ENCODE peak calls at places on chromosomes 7 and 10, in five cellular contexts. S is left ventricle myocardium inferior, R is foreskin keratinocyte, D is Panc1, K is Peyer's patch. Y is an unnamed sample.

GRCh38 chr10:79420974-79421688 is 24.3 kb downstream of the ZCCHC24 start:
- DNase-seq in S (peak), R (no peak), D (no peak), K (no peak), Y (no peak)

GRCh38 chr10:11017575-11018425 is at the start of gene CELF2:
- DNase-seq in S (peak), R (peak), D (no peak), K (peak), Y (peak)

GRCh38 chr10:126084369-126084768 is 188.0 kb downstream of the FANK1 start:
- DNase-seq in S (no peak), R (no peak), D (no peak), K (no peak), Y (no peak)

GRCh38 chr10:72736881-72737280 is 44.9 kb downstream of the MCU start:
- DNase-seq in S (no peak), R (no peak), D (no peak), K (no peak), Y (no peak)

GRCh38 chr7:104552102-104552501 is 223.7 kb downstream of the LHFPL3 start:
- DNase-seq in S (peak), R (peak), D (no peak), K (no peak), Y (peak)

GRCh38 chr7:141362580-141363435 is 188.4 kb upstream of the AGK start:
- DNase-seq in S (peak), R (peak), D (no peak), K (no peak), Y (peak)

GRCh38 chr10:97771055-97771811 is 566 bp downstream of the SFRP5 start:
- DNase-seq in S (no peak), R (peak), D (no peak), K (no peak), Y (peak)

GRCh38 chr7:40619647-40620046 is 484.8 kb downstream of the SUGCT start:
- DNase-seq in S (no peak), R (no peak), D (no peak), K (no peak), Y (no peak)

GRCh38 chr10:85667638-85668233 is 698.9 kb downstream of the GRID1 start:
- DNase-seq in S (no peak), R (no peak), D (no peak), K (no peak), Y (no peak)

GRCh38 chr7:119756687-119757086 is 516.3 kb upstream of the KCND2 start:
- DNase-seq in S (no peak), R (no peak), D (no peak), K (no peak), Y (no peak)

GRCh38 chr7:128020161-128020560 is 11.1 kb downstream of the LRRC4 start:
- DNase-seq in S (no peak), R (no peak), D (no peak), K (no peak), Y (no peak)

GRCh38 chr7:80244206-80244956 is 109.8 kb downstream of the GNAI1 start:
- DNase-seq in S (no peak), R (no peak), D (no peak), K (no peak), Y (no peak)

GRCh38 chr7:108329514-108329913 is 126.7 kb downstream of the NRCAM start:
- DNase-seq in S (no peak), R (no peak), D (no peak), K (no peak), Y (no peak)

GRCh38 chr7:81181066-81181465 is 262.2 kb upstream of the SEMA3C start:
- DNase-seq in S (no peak), R (no peak), D (no peak), K (no peak), Y (no peak)

GRCh38 chr10:24320373-24320772 is 111.4 kb downstream of the KIAA1217 start:
- DNase-seq in S (no peak), R (no peak), D (no peak), K (no peak), Y (no peak)

GRCh38 chr7:98869001-98869373 is 827 bp downstream of the TMEM130 start:
- DNase-seq in S (no peak), R (no peak), D (no peak), K (no peak), Y (no peak)

GRCh38 chr10:69318997-69319727 is 40.9 kb downstream of the HK1 start:
- DNase-seq in S (peak), R (peak), D (no peak), K (peak), Y (no peak)

GRCh38 chr7:87213252-87213651 is 6.3 kb downstream of the TMEM243 start:
- DNase-seq in S (no peak), R (no peak), D (no peak), K (no peak), Y (no peak)

GRCh38 chr7:19713676-19714075 is 4.8 kb upstream of the POLR1F start:
- DNase-seq in S (no peak), R (peak), D (peak), K (peak), Y (peak)

GRCh38 chr10:124641282-124642075 is 102.7 kb downstream of the FAM53B start:
- DNase-seq in S (peak), R (peak), D (no peak), K (peak), Y (no peak)

GRCh38 chr10:99674762-99675161 is 15.5 kb downstream of the ENTPD7 start:
- DNase-seq in S (no peak), R (no peak), D (no peak), K (no peak), Y (no peak)

GRCh38 chr10:75261813-75262725 is 26.3 kb upstream of the COMTD1 start:
- DNase-seq in S (no peak), R (no peak), D (no peak), K (no peak), Y (peak)

GRCh38 chr10:115082521-115082920 is 10.6 kb upstream of the ATRNL1 start:
- DNase-seq in S (no peak), R (peak), D (no peak), K (no peak), Y (no peak)

GRCh38 chr10:32893431-32893830 is 64.6 kb downstream of the ITGB1 start:
- DNase-seq in S (no peak), R (no peak), D (no peak), K (no peak), Y (no peak)
- TF ChIP-seq CTCF in S (no peak), R (peak), D (peak), K (no peak), Y (no peak)

GRCh38 chr10:81848931-81849330 is 26.1 kb upstream of the NRG3 start:
- DNase-seq in S (no peak), R (no peak), D (no peak), K (no peak), Y (no peak)
- H3K27ac ChIP-seq in S (no peak), R (no peak), D (no peak), K (no peak), Y (no peak)

GRCh38 chr10:132938472-132939329 is 3.7 kb downstream of the CFAP46 start:
- DNase-seq in S (no peak), R (no peak), D (no peak), K (no peak), Y (no peak)
- TF ChIP-seq CTCF in S (peak), R (peak), D (peak), K (no peak), Y (peak)

DNA sequence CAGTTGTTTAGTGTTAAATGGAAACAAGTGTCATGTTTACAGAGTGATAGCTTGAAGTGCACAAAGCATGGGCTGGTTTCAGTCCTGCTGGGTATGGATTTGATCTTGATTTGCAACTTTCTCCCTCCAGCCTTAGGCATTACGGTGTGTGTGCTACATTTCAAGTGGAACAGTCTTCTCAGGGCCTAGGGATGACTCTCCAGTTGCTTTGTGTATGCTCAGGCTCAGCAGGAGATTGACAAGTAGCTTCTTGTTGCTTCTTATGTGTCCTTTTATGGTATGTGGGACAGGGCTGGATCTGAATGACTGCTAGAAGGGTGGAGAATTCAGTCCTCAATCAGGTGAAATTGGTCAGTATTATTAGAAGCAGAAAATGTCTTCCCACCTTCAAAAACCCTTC is 51.3 kb upstream of the PLEKHA1 start:
- DNase-seq in S (no peak), R (peak), D (no peak), K (no peak), Y (no peak)
- H3K27ac ChIP-seq in S (no peak), R (peak), D (no peak), K (no peak), Y (no peak)

DNA sequence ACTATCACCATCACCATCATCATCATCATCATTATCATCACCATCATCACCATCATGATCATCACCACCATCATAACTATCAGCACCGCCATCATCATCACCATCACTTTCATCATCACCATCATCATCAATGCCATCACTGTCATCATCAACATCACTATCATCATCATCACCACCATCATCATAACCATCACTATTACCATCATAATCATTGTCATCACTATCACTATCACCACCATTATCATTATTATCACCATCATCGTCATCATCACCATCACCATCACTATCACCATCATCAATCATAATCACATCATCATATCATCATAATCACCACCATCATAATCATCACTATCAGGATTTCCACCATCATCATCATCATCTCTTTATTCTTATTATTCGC is 20.6 kb downstream of the INSIG1 start:
- DNase-seq in S (no peak), R (no peak), D (no peak), K (no peak), Y (no peak)
- TF ChIP-seq CTCF in S (no peak), R (no peak), D (no peak), K (no peak), Y (no peak)

GRCh38 chr7:2824678-2825461 is 19.2 kb downstream of the GNA12 start:
- DNase-seq in S (no peak), R (no peak), D (no peak), K (peak), Y (no peak)
- H3K27ac ChIP-seq in S (peak), R (no peak), D (peak), K (no peak), Y (peak)

GRCh38 chr7:1696671-1697498 is 26.8 kb downstream of the ELFN1 start:
- DNase-seq in S (no peak), R (no peak), D (no peak), K (no peak), Y (no peak)

GRCh38 chr7:1700086-1700485 is 30.0 kb downstream of the ELFN1 start:
- DNase-seq in S (no peak), R (no peak), D (no peak), K (no peak), Y (no peak)

GRCh38 chr7:1697499-1698125 is 27.5 kb downstream of the ELFN1 start:
- DNase-seq in S (no peak), R (no peak), D (no peak), K (no peak), Y (no peak)

GRCh38 chr7:1698951-1699350 is 28.9 kb downstream of the ELFN1 start:
- DNase-seq in S (no peak), R (no peak), D (no peak), K (no peak), Y (no peak)

GRCh38 chr7:1698221-1698620 is 28.1 kb downstream of the ELFN1 start:
- DNase-seq in S (no peak), R (no peak), D (no peak), K (no peak), Y (no peak)
- TF ChIP-seq CTCF in S (no peak), R (no peak), D (no peak), K (no peak), Y (no peak)

GRCh38 chr10:119543814-119544642 is 1.5 kb upstream of the RGS10 start:
- DNase-seq in S (no peak), R (no peak), D (no peak), K (no peak), Y (no peak)
- H3K27ac ChIP-seq in S (no peak), R (no peak), D (peak), K (peak), Y (peak)

GRCh38 chr7:129634361-129635034 is 23.0 kb downstream of the NRF1 start:
- DNase-seq in S (no peak), R (no peak), D (no peak), K (no peak), Y (no peak)
- TF ChIP-seq CTCF in S (no peak), R (no peak), D (no peak), K (no peak), Y (no peak)